ENCODE peak calls at places on chromosomes 12 and 14, in five cellular contexts. M, N, P, B and D are unnamed samples.

GRCh38 chr14:69170848-69171247 is 17.9 kb upstream of the DCAF5 start:
- DNase-seq in M (no peak), N (no peak), P (no peak), B (no peak), D (peak; percentile 48)

GRCh38 chr12:6952121-6952859 is 1.1 kb downstream of the PTPN6 start:
- DNase-seq in M (no peak), N (no peak), P (no peak), B (no peak), D (no peak)

GRCh38 chr12:16939871-16940306 is 333.9 kb upstream of the LMO3 start:
- DNase-seq in M (no peak), N (peak; percentile 22), P (no peak), B (peak; percentile 35), D (peak; percentile 77)

GRCh38 chr12:11885261-11886038 is 185.3 kb upstream of the BCL2L14 start:
- DNase-seq in M (no peak), N (no peak), P (no peak), B (peak; percentile 7), D (peak; percentile 54)

GRCh38 chr12:124916370-124917134 is 2.1 kb upstream of the UBC start:
- DNase-seq in M (no peak), N (no peak), P (no peak), B (no peak), D (peak; percentile 99)

GRCh38 chr12:6612652-6613014 is 5.5 kb upstream of the CHD4 start:
- DNase-seq in M (no peak), N (no peak), P (no peak), B (no peak), D (peak; percentile 32)

GRCh38 chr14:77158175-77158908 is 16.8 kb upstream of the ZDHHC22 start:
- DNase-seq in M (no peak), N (peak; percentile 53), P (no peak), B (no peak), D (peak; percentile 85)

GRCh38 chr12:96219700-96220206 is 25.6 kb downstream of the ELK3 start:
- DNase-seq in M (no peak), N (no peak), P (no peak), B (peak; percentile 84), D (peak; percentile 100)

GRCh38 chr12:49369723-49370145 is 2.5 kb downstream of the SPATS2 start:
- DNase-seq in M (peak; percentile 66), N (no peak), P (no peak), B (no peak), D (peak; percentile 68)